ENCODE peak calls at places on chromosomes 4 and X, in five cellular contexts. Q, J, B, K and M are unnamed samples.
A peak's percentile ranks its signal among the peaks of the same experiment; 100 is the strongest.

GRCh38 chr4:172270421-172270820 is 457.2 kb downstream of the GALNTL6 start:
- DNase-seq in Q (no peak), J (no peak), B (no peak), K (no peak), M (no peak)

GRCh38 chrX:12013220-12013619 is 125.1 kb upstream of the FRMPD4 start:
- DNase-seq in Q (no peak), J (no peak), B (no peak), K (no peak), M (no peak)

GRCh38 chr4:133981327-133981726 is 220.3 kb downstream of the PABPC4L start:
- DNase-seq in Q (no peak), J (no peak), B (no peak), K (no peak), M (no peak)

GRCh38 chrX:150547511-150548115 is 20.8 kb upstream of the MTM1 start:
- DNase-seq in Q (peak; percentile 63), J (peak; percentile 85), B (no peak), K (no peak), M (peak; percentile 66)

GRCh38 chrX:38117485-38117884 is 103.2 kb downstream of the SRPX start:
- DNase-seq in Q (no peak), J (no peak), B (no peak), K (no peak), M (peak; percentile 45)

GRCh38 chrX:53261573-53261972 is 19.8 kb downstream of the IQSEC2 start:
- DNase-seq in Q (no peak), J (no peak), B (no peak), K (no peak), M (no peak)

GRCh38 chr4:142974331-142974730 is 128.2 kb upstream of the INPP4B start:
- DNase-seq in Q (no peak), J (peak; percentile 70), B (no peak), K (no peak), M (no peak)

GRCh38 chr4:10089346-10089745 is 27.3 kb downstream of the WDR1 start:
- DNase-seq in Q (peak; percentile 56), J (no peak), B (peak; percentile 7), K (no peak), M (peak; percentile 81)

GRCh38 chr4:183544109-183544508 is 39.3 kb downstream of the ING2 start:
- DNase-seq in Q (no peak), J (no peak), B (no peak), K (no peak), M (no peak)

GRCh38 chr4:183546376-183546775 is 41.5 kb downstream of the ING2 start:
- DNase-seq in Q (no peak), J (no peak), B (no peak), K (no peak), M (no peak)

GRCh38 chr4:183540498-183540953 is 35.7 kb downstream of the ING2 start:
- DNase-seq in Q (no peak), J (no peak), B (no peak), K (no peak), M (no peak)

DNA sequence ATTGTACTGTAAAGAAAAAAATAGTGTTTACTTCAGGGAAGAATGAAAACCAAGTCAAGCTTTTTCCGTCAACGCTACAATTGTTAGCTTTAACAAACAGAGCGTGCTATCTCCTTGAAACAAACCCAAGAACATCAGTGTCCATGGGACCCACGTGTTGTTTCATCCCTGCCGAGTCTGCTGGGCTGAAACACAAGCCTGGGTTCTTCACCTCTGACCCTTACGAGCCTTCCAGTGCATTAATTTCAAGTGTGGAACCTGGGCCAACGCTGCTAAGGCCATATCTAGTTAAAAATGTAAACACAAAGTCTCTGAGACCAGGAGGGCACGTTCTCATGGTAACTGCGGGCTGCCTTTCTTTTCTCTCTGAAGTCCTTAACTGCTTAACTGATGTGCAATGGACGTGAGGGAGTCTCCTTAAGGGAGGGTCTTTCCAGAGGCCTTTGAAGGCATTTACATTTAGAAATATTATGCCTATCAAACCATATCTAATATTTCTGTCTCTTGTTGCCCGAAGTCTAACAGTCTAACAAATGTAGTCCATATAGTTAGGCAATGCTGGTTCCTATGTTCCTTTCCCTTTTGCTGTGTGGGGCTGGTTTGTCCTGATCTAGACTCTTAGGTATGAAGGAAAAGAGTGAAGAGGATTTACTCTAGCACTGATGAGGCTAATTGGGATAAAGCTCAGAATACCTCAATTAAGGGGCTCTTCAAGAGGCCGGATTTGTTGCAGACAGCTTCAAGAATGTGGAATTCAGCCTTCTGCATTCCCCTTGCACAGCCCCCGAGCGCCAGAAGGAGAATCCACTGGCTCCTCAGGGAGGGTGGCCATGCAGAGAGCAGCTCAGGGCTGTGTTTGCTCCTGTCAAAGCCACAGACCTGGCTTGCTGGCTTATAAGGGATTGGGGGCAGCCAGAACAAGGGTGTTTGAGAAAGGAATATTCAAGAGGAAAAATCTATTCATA is 36.5 kb downstream of the ING2 start:
- DNase-seq in Q (peak; percentile 60), J (no peak), B (no peak), K (no peak), M (no peak)
- TF ChIP-seq CTCF in Q (no peak), J (no peak), B (no peak), K (no peak), M (no peak)

GRCh38 chr4:3645711-3646221 is 113.5 kb upstream of the LRPAP1 start:
- DNase-seq in Q (no peak), J (no peak), B (no peak), K (no peak), M (no peak)

GRCh38 chr4:3646280-3646679 is 114.1 kb upstream of the LRPAP1 start:
- DNase-seq in Q (no peak), J (no peak), B (no peak), K (no peak), M (no peak)

GRCh38 chr4:3642806-3643517 is 110.7 kb upstream of the LRPAP1 start:
- DNase-seq in Q (no peak), J (no peak), B (no peak), K (no peak), M (no peak)

GRCh38 chr4:3643518-3644433 is 111.6 kb upstream of the LRPAP1 start:
- DNase-seq in Q (no peak), J (no peak), B (no peak), K (no peak), M (no peak)

DNA sequence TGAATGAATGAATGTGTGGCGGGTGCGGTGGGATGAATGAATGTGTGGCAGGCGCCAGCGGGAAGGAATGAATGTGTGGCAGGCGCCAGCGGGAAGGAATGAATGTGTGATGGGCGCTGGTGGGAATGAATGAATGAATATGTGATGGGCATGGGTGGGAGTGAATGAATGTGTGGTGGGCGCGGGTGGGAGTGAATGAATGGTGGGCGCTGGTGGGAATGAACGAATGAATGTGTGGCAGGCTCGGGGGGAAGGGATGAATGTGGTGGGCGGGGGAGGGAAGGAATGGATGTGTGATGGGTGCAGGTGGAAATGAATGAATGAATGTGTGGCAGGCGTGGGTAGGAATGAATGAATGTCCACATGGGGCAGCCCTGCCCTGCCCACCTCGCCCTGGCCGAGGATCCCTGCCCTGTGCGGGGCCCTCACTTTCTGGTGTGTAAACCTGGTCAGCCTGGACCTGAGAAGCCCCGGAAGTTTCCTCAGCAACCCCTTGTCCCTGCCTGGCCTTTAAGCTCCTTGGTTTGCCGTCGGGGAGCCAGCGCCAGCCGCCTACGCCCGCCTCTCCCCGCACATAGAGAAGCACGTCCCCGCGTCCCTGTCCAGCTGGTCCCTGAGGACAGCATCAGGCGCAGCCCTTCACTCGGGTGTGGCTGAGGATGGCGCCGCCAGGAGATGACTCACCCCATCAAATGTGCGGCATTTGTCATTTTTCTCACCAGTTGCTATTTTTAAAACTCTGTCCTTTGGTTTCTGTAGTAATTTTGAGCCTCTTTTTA is 112.8 kb upstream of the LRPAP1 start:
- DNase-seq in Q (no peak), J (no peak), B (no peak), K (no peak), M (no peak)
- H3K27ac ChIP-seq in Q (no peak overlapping the region), J (no peak overlapping the region), B (no peak overlapping the region), K (no peak overlapping the region), M (no peak overlapping the region)

GRCh38 chr4:22824091-22824490 is 131.4 kb downstream of the GBA3 start:
- DNase-seq in Q (no peak), J (no peak), B (no peak), K (no peak), M (no peak)
- TF ChIP-seq CTCF in Q (no peak), J (no peak), B (no peak), K (no peak), M (no peak)

DNA sequence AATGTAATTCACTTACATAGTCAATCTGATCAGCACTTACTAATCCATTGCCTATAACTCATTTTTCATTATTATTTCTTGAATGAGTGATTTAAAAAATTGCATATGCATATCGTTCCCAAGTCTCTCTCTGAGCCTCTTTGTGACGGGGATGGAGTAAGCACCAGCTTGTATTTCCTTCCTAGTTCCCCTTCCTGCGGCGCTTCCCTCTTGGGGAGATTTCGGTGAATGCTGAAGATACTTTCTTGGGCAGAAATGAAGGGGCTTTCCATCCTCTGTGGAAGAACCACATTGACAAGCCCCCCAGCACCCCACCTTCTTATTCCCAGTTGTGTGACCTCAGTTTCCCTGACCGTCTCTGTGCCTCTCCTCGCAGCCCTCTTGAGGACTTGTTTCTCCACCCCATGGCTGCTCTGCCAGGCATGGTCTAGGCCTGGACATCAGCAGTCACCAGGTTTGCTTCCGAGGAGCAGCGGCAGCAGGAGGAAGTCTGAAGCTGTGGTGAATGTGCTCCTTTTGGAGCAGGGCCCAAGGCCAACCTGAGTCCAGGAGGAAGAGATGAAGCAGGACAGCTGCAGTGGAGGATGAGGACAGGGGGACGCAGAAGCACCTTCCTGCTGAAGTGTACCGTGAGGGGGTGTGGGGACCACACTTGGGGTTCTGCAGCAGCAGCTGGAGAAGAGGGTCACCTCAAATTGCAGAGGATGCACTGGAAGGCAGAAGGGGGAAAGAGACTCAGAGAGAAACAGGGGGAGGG is 124.9 kb downstream of the IRF2 start:
- DNase-seq in Q (no peak), J (no peak), B (no peak), K (no peak), M (peak; percentile 63)
- H3K27ac ChIP-seq in Q (no peak overlapping the region), J (peak overlapping the region; percentile 0), B (peak overlapping the region; percentile 100), K (no peak overlapping the region), M (peak overlapping the region; percentile 87)

GRCh38 chr4:139694522-139694921 is 28.9 kb downstream of the MGST2 start:
- DNase-seq in Q (no peak), J (no peak), B (no peak), K (no peak), M (no peak)

GRCh38 chr4:139689093-139689722 is 23.6 kb downstream of the MGST2 start:
- DNase-seq in Q (no peak), J (no peak), B (peak; percentile 96), K (no peak), M (no peak)

GRCh38 chr4:139686988-139687387 is 21.4 kb downstream of the MGST2 start:
- DNase-seq in Q (no peak), J (no peak), B (no peak), K (no peak), M (no peak)

GRCh38 chr4:139696491-139696890 is 30.9 kb downstream of the MGST2 start:
- DNase-seq in Q (no peak), J (no peak), B (no peak), K (no peak), M (no peak)

DNA sequence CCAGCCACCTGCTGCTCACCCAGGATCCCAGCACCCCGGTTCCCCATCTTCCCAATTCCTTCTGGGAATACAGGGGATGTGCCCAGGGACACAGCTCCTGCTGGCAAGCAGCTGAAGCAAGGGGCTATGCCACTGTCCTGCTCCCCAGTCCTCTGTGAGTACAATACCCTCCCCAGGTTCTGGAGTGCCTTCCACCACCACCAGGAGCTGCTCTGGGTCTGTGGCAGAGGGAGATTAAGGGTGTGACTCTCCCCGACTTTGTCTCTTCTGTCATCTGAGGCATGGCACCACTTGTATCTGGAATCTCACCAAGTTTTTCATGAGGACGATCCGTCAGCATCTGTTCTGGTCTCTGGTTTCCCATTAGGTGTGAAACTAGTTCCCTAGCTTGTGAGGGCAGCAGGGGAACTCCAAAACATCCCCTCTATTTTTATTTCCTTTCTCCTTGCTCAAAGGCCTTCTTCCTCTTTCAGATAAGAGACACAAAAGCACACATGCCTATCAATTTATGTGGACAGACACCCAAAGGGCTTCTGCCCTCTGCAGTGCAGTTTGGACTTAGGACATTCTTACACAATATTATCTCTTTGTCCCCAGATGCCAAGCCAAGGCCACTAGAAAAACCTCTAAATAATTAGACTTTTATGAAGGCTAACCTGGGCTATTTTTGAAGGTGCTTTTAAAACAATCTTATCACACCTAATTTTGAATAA is 26.8 kb downstream of the MGST2 start:
- DNase-seq in Q (peak; percentile 38), J (no peak), B (peak; percentile 94), K (no peak), M (no peak)
- TF ChIP-seq CTCF in Q (peak; percentile 46), J (no peak), B (peak; percentile 44), K (peak; percentile 15), M (no peak)